ENCODE peak calls at places on chromosome 17, in seven cellular contexts. One of them, this sample, is unnamed.

GRCh38 chr17:65523411-65523810 is 38.0 kb downstream of the AXIN2 start:
- DNase-seq in IMR-90: peak; percentile 17
- DNase-seq in kidney: no peak
- DNase-seq in activated gamma-delta T cell treated with anti-CD3 and anti-CD28 coated beads, Interleukin-2, amount 50 U/mL, for 16 hours: no peak
- DNase-seq in RWPE1: no peak
- DNase-seq in activated CD4-positive, alpha-beta T cell treated with anti-CD3 and anti-CD28 coated beads for 4 hours: no peak
- DNase-seq in posterior cingulate gyrus: no peak
- DNase-seq in this sample: no peak

GRCh38 chr17:56886288-56886721 is 27.5 kb downstream of the TRIM25 start:
- DNase-seq in IMR-90: no peak
- DNase-seq in RWPE1: no peak
- DNase-seq in posterior cingulate gyrus: no peak
- DNase-seq in kidney: no peak
- DNase-seq in activated gamma-delta T cell treated with anti-CD3 and anti-CD28 coated beads, Interleukin-2, amount 50 U/mL, for 16 hours: no peak
- DNase-seq in activated CD4-positive, alpha-beta T cell treated with anti-CD3 and anti-CD28 coated beads for 4 hours: no peak
- DNase-seq in this sample: no peak

GRCh38 chr17:3546997-3547396 is 10.6 kb downstream of the TRPV3 start:
- DNase-seq in activated gamma-delta T cell treated with anti-CD3 and anti-CD28 coated beads, Interleukin-2, amount 50 U/mL, for 16 hours: no peak
- DNase-seq in activated CD4-positive, alpha-beta T cell treated with anti-CD3 and anti-CD28 coated beads for 4 hours: no peak
- DNase-seq in kidney: peak; percentile 26
- DNase-seq in posterior cingulate gyrus: no peak
- DNase-seq in IMR-90: no peak
- DNase-seq in RWPE1: no peak
- DNase-seq in this sample: no peak

GRCh38 chr17:14792751-14793150 is 472.4 kb downstream of the PMP22 start:
- DNase-seq in kidney: no peak
- DNase-seq in activated CD4-positive, alpha-beta T cell treated with anti-CD3 and anti-CD28 coated beads for 4 hours: no peak
- DNase-seq in RWPE1: no peak
- DNase-seq in activated gamma-delta T cell treated with anti-CD3 and anti-CD28 coated beads, Interleukin-2, amount 50 U/mL, for 16 hours: no peak
- DNase-seq in IMR-90: no peak
- DNase-seq in posterior cingulate gyrus: no peak
- DNase-seq in this sample: no peak

GRCh38 chr17:72619976-72620650 is 472.4 kb downstream of the SLC39A11 start:
- DNase-seq in IMR-90: no peak
- DNase-seq in activated CD4-positive, alpha-beta T cell treated with anti-CD3 and anti-CD28 coated beads for 4 hours: no peak
- DNase-seq in RWPE1: no peak
- DNase-seq in posterior cingulate gyrus: no peak
- DNase-seq in kidney: no peak
- DNase-seq in activated gamma-delta T cell treated with anti-CD3 and anti-CD28 coated beads, Interleukin-2, amount 50 U/mL, for 16 hours: no peak
- DNase-seq in this sample: no peak

GRCh38 chr17:80498242-80498919 is 22.0 kb upstream of the NPTX1 start:
- DNase-seq in posterior cingulate gyrus: no peak
- DNase-seq in activated gamma-delta T cell treated with anti-CD3 and anti-CD28 coated beads, Interleukin-2, amount 50 U/mL, for 16 hours: no peak
- DNase-seq in IMR-90: peak; percentile 47
- DNase-seq in RWPE1: no peak
- DNase-seq in kidney: peak; percentile 89
- DNase-seq in activated CD4-positive, alpha-beta T cell treated with anti-CD3 and anti-CD28 coated beads for 4 hours: no peak
- DNase-seq in this sample: no peak

GRCh38 chr17:78532922-78533640 is 44.1 kb downstream of the DNAH17 start:
- DNase-seq in activated gamma-delta T cell treated with anti-CD3 and anti-CD28 coated beads, Interleukin-2, amount 50 U/mL, for 16 hours: no peak
- DNase-seq in IMR-90: peak; percentile 68
- DNase-seq in activated CD4-positive, alpha-beta T cell treated with anti-CD3 and anti-CD28 coated beads for 4 hours: peak; percentile 12
- DNase-seq in posterior cingulate gyrus: no peak
- DNase-seq in RWPE1: peak; percentile 88
- DNase-seq in kidney: peak; percentile 39
- DNase-seq in this sample: peak; percentile 89

GRCh38 chr17:45946841-45947256 is 52.2 kb upstream of the STH start:
- DNase-seq in kidney: no peak
- DNase-seq in IMR-90: no peak
- DNase-seq in RWPE1: no peak
- DNase-seq in activated gamma-delta T cell treated with anti-CD3 and anti-CD28 coated beads, Interleukin-2, amount 50 U/mL, for 16 hours: no peak
- DNase-seq in posterior cingulate gyrus: no peak
- DNase-seq in activated CD4-positive, alpha-beta T cell treated with anti-CD3 and anti-CD28 coated beads for 4 hours: no peak
- DNase-seq in this sample: no peak

GRCh38 chr17:77677210-77677609 is 281.3 kb upstream of the TNRC6C start:
- DNase-seq in IMR-90: no peak
- DNase-seq in kidney: no peak
- DNase-seq in activated gamma-delta T cell treated with anti-CD3 and anti-CD28 coated beads, Interleukin-2, amount 50 U/mL, for 16 hours: no peak
- DNase-seq in activated CD4-positive, alpha-beta T cell treated with anti-CD3 and anti-CD28 coated beads for 4 hours: no peak
- DNase-seq in RWPE1: no peak
- DNase-seq in posterior cingulate gyrus: no peak
- DNase-seq in this sample: no peak

GRCh38 chr17:38873646-38874380 is 4.0 kb downstream of the LASP1 start:
- DNase-seq in activated gamma-delta T cell treated with anti-CD3 and anti-CD28 coated beads, Interleukin-2, amount 50 U/mL, for 16 hours: no peak
- DNase-seq in IMR-90: no peak
- DNase-seq in RWPE1: no peak
- DNase-seq in activated CD4-positive, alpha-beta T cell treated with anti-CD3 and anti-CD28 coated beads for 4 hours: no peak
- DNase-seq in kidney: no peak
- DNase-seq in posterior cingulate gyrus: no peak
- DNase-seq in this sample: peak; percentile 75

GRCh38 chr17:19946921-19947320 is 30.7 kb downstream of the AKAP10 start:
- DNase-seq in activated CD4-positive, alpha-beta T cell treated with anti-CD3 and anti-CD28 coated beads for 4 hours: no peak
- DNase-seq in activated gamma-delta T cell treated with anti-CD3 and anti-CD28 coated beads, Interleukin-2, amount 50 U/mL, for 16 hours: no peak
- DNase-seq in IMR-90: no peak
- DNase-seq in RWPE1: no peak
- DNase-seq in kidney: no peak
- DNase-seq in posterior cingulate gyrus: no peak
- DNase-seq in this sample: no peak

GRCh38 chr17:7435676-7436555 is 681 bp downstream of the TMEM102 start:
- DNase-seq in IMR-90: no peak
- DNase-seq in RWPE1: peak; percentile 65
- DNase-seq in posterior cingulate gyrus: no peak
- DNase-seq in activated CD4-positive, alpha-beta T cell treated with anti-CD3 and anti-CD28 coated beads for 4 hours: peak; percentile 57
- DNase-seq in activated gamma-delta T cell treated with anti-CD3 and anti-CD28 coated beads, Interleukin-2, amount 50 U/mL, for 16 hours: peak; percentile 27
- DNase-seq in kidney: no peak
- DNase-seq in this sample: no peak

GRCh38 chr17:19002805-19003542 is 1.6 kb downstream of the FAM83G start:
- DNase-seq in activated gamma-delta T cell treated with anti-CD3 and anti-CD28 coated beads, Interleukin-2, amount 50 U/mL, for 16 hours: no peak
- DNase-seq in kidney: no peak
- DNase-seq in RWPE1: peak; percentile 65
- DNase-seq in posterior cingulate gyrus: no peak
- DNase-seq in IMR-90: peak; percentile 54
- DNase-seq in activated CD4-positive, alpha-beta T cell treated with anti-CD3 and anti-CD28 coated beads for 4 hours: no peak
- DNase-seq in this sample: peak; percentile 81

GRCh38 chr17:68705331-68706166 is 104.4 kb upstream of the FAM20A start:
- DNase-seq in activated CD4-positive, alpha-beta T cell treated with anti-CD3 and anti-CD28 coated beads for 4 hours: no peak
- DNase-seq in kidney: no peak
- DNase-seq in RWPE1: no peak
- DNase-seq in IMR-90: peak; percentile 43
- DNase-seq in activated gamma-delta T cell treated with anti-CD3 and anti-CD28 coated beads, Interleukin-2, amount 50 U/mL, for 16 hours: no peak
- DNase-seq in posterior cingulate gyrus: no peak
- DNase-seq in this sample: no peak

GRCh38 chr17:46121841-46122485 is 71.3 kb downstream of the KANSL1 start:
- DNase-seq in posterior cingulate gyrus: no peak
- DNase-seq in activated gamma-delta T cell treated with anti-CD3 and anti-CD28 coated beads, Interleukin-2, amount 50 U/mL, for 16 hours: no peak
- DNase-seq in activated CD4-positive, alpha-beta T cell treated with anti-CD3 and anti-CD28 coated beads for 4 hours: no peak
- DNase-seq in IMR-90: no peak
- DNase-seq in kidney: no peak
- DNase-seq in RWPE1: no peak
- DNase-seq in this sample: no peak

GRCh38 chr17:75077490-75078096 is 10.2 kb upstream of the SLC16A5 start:
- DNase-seq in posterior cingulate gyrus: peak; percentile 65
- DNase-seq in RWPE1: no peak
- DNase-seq in IMR-90: no peak
- DNase-seq in activated CD4-positive, alpha-beta T cell treated with anti-CD3 and anti-CD28 coated beads for 4 hours: peak; percentile 31
- DNase-seq in activated gamma-delta T cell treated with anti-CD3 and anti-CD28 coated beads, Interleukin-2, amount 50 U/mL, for 16 hours: peak; percentile 19
- DNase-seq in kidney: peak; percentile 92
- DNase-seq in this sample: no peak

GRCh38 chr17:1475321-1475854 is 17.1 kb downstream of the MYO1C start:
- DNase-seq in IMR-90: no peak
- DNase-seq in activated CD4-positive, alpha-beta T cell treated with anti-CD3 and anti-CD28 coated beads for 4 hours: no peak
- DNase-seq in kidney: no peak
- DNase-seq in RWPE1: no peak
- DNase-seq in activated gamma-delta T cell treated with anti-CD3 and anti-CD28 coated beads, Interleukin-2, amount 50 U/mL, for 16 hours: no peak
- DNase-seq in posterior cingulate gyrus: no peak
- DNase-seq in this sample: no peak

GRCh38 chr17:83057793-83058477 is 21.5 kb upstream of the METRNL start:
- DNase-seq in RWPE1: no peak
- DNase-seq in kidney: peak; percentile 84
- DNase-seq in activated gamma-delta T cell treated with anti-CD3 and anti-CD28 coated beads, Interleukin-2, amount 50 U/mL, for 16 hours: no peak
- DNase-seq in posterior cingulate gyrus: no peak
- DNase-seq in activated CD4-positive, alpha-beta T cell treated with anti-CD3 and anti-CD28 coated beads for 4 hours: no peak
- DNase-seq in IMR-90: no peak
- DNase-seq in this sample: no peak

GRCh38 chr17:79923974-79924638 is 84.9 kb upstream of the CBX4 start:
- DNase-seq in IMR-90: peak; percentile 12
- DNase-seq in posterior cingulate gyrus: peak; percentile 69
- DNase-seq in RWPE1: no peak
- DNase-seq in kidney: peak; percentile 63
- DNase-seq in activated gamma-delta T cell treated with anti-CD3 and anti-CD28 coated beads, Interleukin-2, amount 50 U/mL, for 16 hours: no peak
- DNase-seq in activated CD4-positive, alpha-beta T cell treated with anti-CD3 and anti-CD28 coated beads for 4 hours: no peak
- DNase-seq in this sample: peak; percentile 82

GRCh38 chr17:40326832-40327199 is 17.8 kb downstream of the RARA start:
- DNase-seq in activated gamma-delta T cell treated with anti-CD3 and anti-CD28 coated beads, Interleukin-2, amount 50 U/mL, for 16 hours: no peak
- DNase-seq in RWPE1: no peak
- DNase-seq in IMR-90: no peak
- DNase-seq in activated CD4-positive, alpha-beta T cell treated with anti-CD3 and anti-CD28 coated beads for 4 hours: no peak
- DNase-seq in posterior cingulate gyrus: no peak
- DNase-seq in kidney: no peak
- DNase-seq in this sample: no peak

GRCh38 chr17:15469260-15469659 is 1.8 kb upstream of the CDRT4 start:
- DNase-seq in activated CD4-positive, alpha-beta T cell treated with anti-CD3 and anti-CD28 coated beads for 4 hours: no peak
- DNase-seq in activated gamma-delta T cell treated with anti-CD3 and anti-CD28 coated beads, Interleukin-2, amount 50 U/mL, for 16 hours: no peak
- DNase-seq in kidney: no peak
- DNase-seq in IMR-90: peak; percentile 52
- DNase-seq in posterior cingulate gyrus: no peak
- DNase-seq in RWPE1: no peak
- DNase-seq in this sample: no peak

GRCh38 chr17:9271989-9272388 is 250.7 kb downstream of the NTN1 start:
- DNase-seq in activated CD4-positive, alpha-beta T cell treated with anti-CD3 and anti-CD28 coated beads for 4 hours: no peak
- DNase-seq in posterior cingulate gyrus: peak; percentile 69
- DNase-seq in IMR-90: no peak
- DNase-seq in kidney: no peak
- DNase-seq in RWPE1: no peak
- DNase-seq in activated gamma-delta T cell treated with anti-CD3 and anti-CD28 coated beads, Interleukin-2, amount 50 U/mL, for 16 hours: no peak
- DNase-seq in this sample: no peak

GRCh38 chr17:65163990-65164495 is 26.9 kb downstream of the RGS9 start:
- DNase-seq in activated gamma-delta T cell treated with anti-CD3 and anti-CD28 coated beads, Interleukin-2, amount 50 U/mL, for 16 hours: peak; percentile 4
- DNase-seq in IMR-90: peak; percentile 90
- DNase-seq in RWPE1: peak; percentile 44
- DNase-seq in posterior cingulate gyrus: no peak
- DNase-seq in kidney: no peak
- DNase-seq in activated CD4-positive, alpha-beta T cell treated with anti-CD3 and anti-CD28 coated beads for 4 hours: peak; percentile 50
- DNase-seq in this sample: peak; percentile 76

GRCh38 chr17:17694229-17695081 is 13.2 kb downstream of the RAI1 start:
- DNase-seq in IMR-90: peak; percentile 55
- DNase-seq in RWPE1: peak; percentile 79
- DNase-seq in activated CD4-positive, alpha-beta T cell treated with anti-CD3 and anti-CD28 coated beads for 4 hours: peak; percentile 75
- DNase-seq in posterior cingulate gyrus: peak; percentile 82
- DNase-seq in activated gamma-delta T cell treated with anti-CD3 and anti-CD28 coated beads, Interleukin-2, amount 50 U/mL, for 16 hours: peak; percentile 52
- DNase-seq in kidney: peak; percentile 93
- DNase-seq in this sample: peak; percentile 93

GRCh38 chr17:12643812-12644211 is 21.9 kb upstream of the MYOCD start:
- DNase-seq in activated CD4-positive, alpha-beta T cell treated with anti-CD3 and anti-CD28 coated beads for 4 hours: no peak
- DNase-seq in RWPE1: no peak
- DNase-seq in posterior cingulate gyrus: no peak
- DNase-seq in activated gamma-delta T cell treated with anti-CD3 and anti-CD28 coated beads, Interleukin-2, amount 50 U/mL, for 16 hours: no peak
- DNase-seq in kidney: no peak
- DNase-seq in IMR-90: no peak
- DNase-seq in this sample: no peak

GRCh38 chr17:8109669-8110455 is 8.5 kb downstream of the ALOXE3 start:
- DNase-seq in activated gamma-delta T cell treated with anti-CD3 and anti-CD28 coated beads, Interleukin-2, amount 50 U/mL, for 16 hours: peak; percentile 70
- DNase-seq in RWPE1: peak; percentile 55
- DNase-seq in posterior cingulate gyrus: peak; percentile 36
- DNase-seq in kidney: peak; percentile 86
- DNase-seq in activated CD4-positive, alpha-beta T cell treated with anti-CD3 and anti-CD28 coated beads for 4 hours: peak; percentile 81
- DNase-seq in IMR-90: no peak
- DNase-seq in this sample: no peak

GRCh38 chr17:73989671-73990070 is 213.8 kb upstream of the RPL38 start:
- DNase-seq in posterior cingulate gyrus: no peak
- DNase-seq in kidney: no peak
- DNase-seq in activated gamma-delta T cell treated with anti-CD3 and anti-CD28 coated beads, Interleukin-2, amount 50 U/mL, for 16 hours: no peak
- DNase-seq in activated CD4-positive, alpha-beta T cell treated with anti-CD3 and anti-CD28 coated beads for 4 hours: no peak
- DNase-seq in IMR-90: no peak
- DNase-seq in RWPE1: no peak
- DNase-seq in this sample: no peak

GRCh38 chr17:38322156-38322779 is 21.5 kb downstream of the GPR179 start:
- DNase-seq in RWPE1: peak; percentile 70
- DNase-seq in posterior cingulate gyrus: peak; percentile 68
- DNase-seq in IMR-90: peak; percentile 39
- DNase-seq in kidney: no peak
- DNase-seq in activated CD4-positive, alpha-beta T cell treated with anti-CD3 and anti-CD28 coated beads for 4 hours: peak; percentile 54
- DNase-seq in activated gamma-delta T cell treated with anti-CD3 and anti-CD28 coated beads, Interleukin-2, amount 50 U/mL, for 16 hours: peak; percentile 70
- DNase-seq in this sample: peak; percentile 56

GRCh38 chr17:77942111-77942988 is 16.2 kb upstream of the TNRC6C start:
- DNase-seq in activated gamma-delta T cell treated with anti-CD3 and anti-CD28 coated beads, Interleukin-2, amount 50 U/mL, for 16 hours: no peak
- DNase-seq in IMR-90: no peak
- DNase-seq in posterior cingulate gyrus: peak; percentile 84
- DNase-seq in activated CD4-positive, alpha-beta T cell treated with anti-CD3 and anti-CD28 coated beads for 4 hours: no peak
- DNase-seq in kidney: no peak
- DNase-seq in RWPE1: no peak
- DNase-seq in this sample: no peak

This sample was measured in H54.